ENCODE peak calls at places on chromosomes 5 and 9, in four cellular contexts. J, I, G and E are unnamed samples. For H3K9me3 and H3K4me1, the result is how much of the 10 kb centered on the place peaks cover.

GRCh38 chr9:95127249-95128176 is 190.0 kb downstream of the FANCC start:
- DNase-seq in J (peak), I (peak), G (peak), E (peak)

GRCh38 chr5:14433202-14433601 is 148.4 kb upstream of the OTULINL start:
- DNase-seq in J (no peak), I (no peak), G (no peak), E (no peak)

GRCh38 chr5:8831251-8831650 is 714.6 kb downstream of the SEMA5A start:
- DNase-seq in J (no peak), I (no peak), G (no peak), E (no peak)

GRCh38 chr9:137705443-137705863 is 86.6 kb downstream of the EHMT1 start:
- DNase-seq in J (no peak), I (no peak), G (no peak), E (no peak)

GRCh38 chr5:191036-191948 is at the start of gene LRRC14B:
- DNase-seq in J (no peak), I (peak), G (no peak), E (no peak)

GRCh38 chr9:94140791-94141790 is 56.8 kb downstream of the PTPDC1 start:
- DNase-seq in J (peak), I (no peak), G (no peak), E (no peak)

GRCh38 chr5:55081541-55081940 is 20.9 kb upstream of the GZMA start:
- DNase-seq in J (no peak), I (no peak), G (no peak), E (no peak)

GRCh38 chr9:109253637-109254284 is 67.1 kb downstream of the EPB41L4B start:
- DNase-seq in J (no peak), I (peak), G (no peak), E (peak)

GRCh38 chr5:155833282-155833681 is 493.7 kb upstream of the SGCD start:
- DNase-seq in J (no peak), I (no peak), G (no peak), E (no peak)

GRCh38 chr5:13745508-13745907 is 199.0 kb downstream of the DNAH5 start:
- DNase-seq in J (no peak), I (no peak), G (no peak), E (no peak)

GRCh38 chr5:160166069-160166972 is 47.1 kb upstream of the PWWP2A start:
- DNase-seq in J (no peak), I (no peak), G (no peak), E (no peak)

GRCh38 chr5:6261668-6262067 is 116.7 kb downstream of the MED10 start:
- DNase-seq in J (no peak), I (peak), G (no peak), E (no peak)

DNA sequence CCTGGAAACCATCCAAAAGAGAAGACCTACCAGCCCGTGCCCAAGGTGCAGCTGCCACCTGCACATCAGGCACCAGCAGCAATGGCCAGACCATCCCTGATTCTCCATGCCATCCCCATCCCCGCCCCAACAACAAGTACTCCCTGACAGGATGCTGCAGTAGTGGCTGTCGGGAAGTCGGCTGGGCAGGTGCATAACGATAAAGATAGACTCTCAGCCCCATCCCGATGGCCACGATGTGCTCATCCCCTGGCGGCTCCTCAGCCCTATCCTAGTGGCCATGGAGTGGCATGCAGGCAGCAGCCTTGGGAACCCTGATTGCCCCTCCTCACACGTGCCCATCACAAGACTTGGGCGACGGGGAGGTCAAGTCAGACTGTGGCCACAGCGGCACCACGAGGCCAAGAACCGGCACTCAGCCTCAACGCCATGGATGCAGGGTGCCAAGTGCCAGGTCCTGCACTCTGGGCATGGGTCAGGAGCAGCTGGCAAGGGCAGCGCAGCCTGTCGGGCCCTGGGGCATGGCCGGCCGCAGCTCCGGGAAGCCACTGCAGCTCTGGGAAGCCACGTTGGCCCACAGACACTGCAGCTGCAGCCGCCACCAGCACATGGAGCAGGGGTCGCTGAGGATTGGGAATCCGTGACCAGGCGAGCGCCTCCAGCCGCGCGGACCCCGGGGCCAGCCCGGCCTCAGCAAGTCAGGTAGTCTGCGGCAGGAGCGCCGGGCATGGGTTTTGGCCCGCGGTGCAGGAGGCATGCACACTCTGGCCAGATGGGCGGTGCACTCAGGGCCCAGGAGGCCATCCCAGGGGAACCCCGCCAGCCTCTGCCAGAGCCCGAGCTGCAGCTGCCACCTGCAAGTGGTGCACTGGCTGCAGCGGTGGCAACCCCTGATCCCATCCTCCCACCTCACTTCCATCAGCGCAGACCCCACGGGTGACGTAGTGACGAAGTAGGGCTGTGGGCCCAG is 368.6 kb upstream of the SPATA31A5 start:
- DNase-seq in J (no peak), I (no peak), G (no peak), E (no peak)
- H3K9me3 ChIP-seq in J (under half), I (under half), G (under half), E (under half)

GRCh38 chr9:131708613-131709002 is 31.3 kb downstream of the RAPGEF1 start:
- DNase-seq in J (no peak), I (no peak), G (no peak), E (no peak)

GRCh38 chr9:131707050-131707449 is 32.8 kb downstream of the RAPGEF1 start:
- DNase-seq in J (no peak), I (no peak), G (no peak), E (no peak)

GRCh38 chr9:131707677-131708612 is 31.9 kb downstream of the RAPGEF1 start:
- DNase-seq in J (peak), I (peak), G (no peak), E (no peak)

GRCh38 chr9:131712151-131712716 is 27.6 kb downstream of the RAPGEF1 start:
- DNase-seq in J (no peak), I (no peak), G (no peak), E (no peak)

GRCh38 chr9:131709741-131710499 is 30.0 kb downstream of the RAPGEF1 start:
- DNase-seq in J (no peak), I (no peak), G (no peak), E (no peak)
- H3K4me3 ChIP-seq in J (no peak), I (no peak), G (no peak), E (no peak)

DNA sequence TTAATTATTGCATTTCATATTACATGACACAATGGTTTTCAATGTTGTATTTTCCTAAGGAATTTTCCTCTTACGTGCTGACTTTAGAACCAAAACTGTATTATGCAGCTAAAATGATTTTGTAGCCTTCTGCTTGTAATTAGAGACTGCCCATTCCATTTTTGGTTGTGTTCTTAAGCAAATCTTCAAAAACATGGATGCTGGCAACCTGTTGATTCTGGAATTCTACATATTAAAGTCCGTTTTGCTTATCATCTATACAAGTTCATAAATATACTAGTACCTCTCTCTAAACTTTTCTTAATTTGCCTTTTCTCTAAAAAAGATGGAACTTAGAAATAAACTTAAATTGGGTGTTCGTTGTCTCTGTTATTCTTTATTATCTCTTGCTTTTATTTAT is 88.3 kb downstream of the NR3C1 start:
- DNase-seq in J (no peak), I (no peak), G (no peak), E (no peak)
- H3K4me1 ChIP-seq in J (under half), I (under half), G (half or more), E (half or more)

GRCh38 chr5:166594552-166594951 is 1696.9 kb upstream of the WWC1 start:
- DNase-seq in J (no peak), I (no peak), G (no peak), E (no peak)
- H3K9me3 ChIP-seq in J (under half), I (under half), G (under half), E (under half)

GRCh38 chr5:171387970-171388815 is 544 bp downstream of the NPM1 start:
- DNase-seq in J (peak), I (peak), G (peak), E (peak)

GRCh38 chr5:171388816-171389168 is 1.1 kb downstream of the NPM1 start:
- DNase-seq in J (no peak), I (no peak), G (no peak), E (no peak)

GRCh38 chr5:171387255-171387969 is at the start of gene NPM1:
- DNase-seq in J (peak), I (peak), G (peak), E (peak)

GRCh38 chr5:171386861-171387254 is 791 bp upstream of the NPM1 start:
- DNase-seq in J (no peak), I (no peak), G (no peak), E (no peak)

GRCh38 chr5:171386006-171386671 is 1.5 kb upstream of the NPM1 start:
- DNase-seq in J (no peak), I (no peak), G (no peak), E (no peak)
- H3K4me3 ChIP-seq in J (no peak), I (no peak), G (no peak), E (no peak)

DNA sequence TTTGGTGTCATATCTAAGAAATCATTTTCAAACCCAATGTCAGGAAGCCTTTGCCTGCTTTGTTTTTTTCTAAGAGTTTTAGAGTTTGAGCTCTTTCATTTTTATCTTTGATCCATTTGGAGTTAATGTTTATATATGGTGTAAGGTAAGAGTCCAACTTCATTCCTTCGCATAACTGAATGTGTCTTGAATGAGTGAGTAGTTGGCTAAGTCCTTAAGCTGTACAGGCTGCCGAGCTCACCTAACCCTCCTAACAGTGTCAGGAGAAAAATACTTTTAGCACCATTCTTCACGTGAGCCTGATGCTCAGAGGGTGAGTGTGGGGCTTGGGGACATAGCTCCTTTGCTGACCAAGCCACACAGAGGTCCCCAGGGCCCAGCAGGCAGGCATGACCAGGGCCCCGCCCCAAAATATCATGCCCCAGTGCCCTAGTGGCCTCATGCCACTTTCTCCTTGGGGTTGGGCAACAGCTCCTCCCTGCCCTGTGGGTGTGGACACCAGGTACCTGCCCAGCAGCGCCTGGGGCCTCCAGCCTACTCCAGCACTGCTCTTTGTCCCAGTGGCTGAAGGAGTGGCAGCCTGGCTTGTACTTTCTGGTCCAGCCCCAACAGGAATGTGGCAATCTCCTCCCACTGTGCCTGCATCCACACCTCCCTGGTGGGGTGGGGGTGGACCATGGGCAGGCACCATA is 17.2 kb downstream of the PPARGC1B start:
- DNase-seq in J (no peak), I (no peak), G (no peak), E (no peak)
- H3K4me1 ChIP-seq in J (under half), I (under half), G (under half), E (under half)

DNA sequence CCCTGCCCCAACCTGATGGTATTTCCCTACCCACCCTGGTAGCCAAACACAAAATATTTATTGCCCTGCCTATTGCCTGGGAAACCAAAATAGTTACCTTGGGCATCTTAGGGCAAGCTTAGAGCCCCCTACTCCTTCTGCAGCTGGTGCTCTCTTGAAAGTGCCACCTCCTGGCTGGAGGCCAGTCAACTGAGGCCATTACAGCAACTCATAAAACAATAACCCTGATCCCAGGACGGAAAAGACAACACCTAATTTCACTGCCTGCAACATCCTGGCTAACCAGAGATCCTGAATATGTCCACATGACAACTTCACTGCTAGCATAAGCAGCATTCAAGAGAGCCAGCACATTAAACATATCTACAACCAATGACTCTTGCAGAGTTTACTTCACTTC is 38.7 kb downstream of the MTAP start:
- DNase-seq in J (no peak), I (no peak), G (no peak), E (no peak)
- H3K9me3 ChIP-seq in J (under half), I (under half), G (under half), E (under half)

GRCh38 chr5:151345187-151345807 is 2.1 kb downstream of the SLC36A2 start:
- DNase-seq in J (no peak), I (no peak), G (no peak), E (no peak)

GRCh38 chr5:151344088-151344487 is 3.3 kb downstream of the SLC36A2 start:
- DNase-seq in J (no peak), I (no peak), G (no peak), E (no peak)

GRCh38 chr5:151348789-151349188 is 1.4 kb upstream of the SLC36A2 start:
- DNase-seq in J (no peak), I (no peak), G (no peak), E (no peak)

GRCh38 chr5:151347364-151347763 is at the start of gene SLC36A2:
- DNase-seq in J (no peak), I (no peak), G (no peak), E (no peak)

DNA sequence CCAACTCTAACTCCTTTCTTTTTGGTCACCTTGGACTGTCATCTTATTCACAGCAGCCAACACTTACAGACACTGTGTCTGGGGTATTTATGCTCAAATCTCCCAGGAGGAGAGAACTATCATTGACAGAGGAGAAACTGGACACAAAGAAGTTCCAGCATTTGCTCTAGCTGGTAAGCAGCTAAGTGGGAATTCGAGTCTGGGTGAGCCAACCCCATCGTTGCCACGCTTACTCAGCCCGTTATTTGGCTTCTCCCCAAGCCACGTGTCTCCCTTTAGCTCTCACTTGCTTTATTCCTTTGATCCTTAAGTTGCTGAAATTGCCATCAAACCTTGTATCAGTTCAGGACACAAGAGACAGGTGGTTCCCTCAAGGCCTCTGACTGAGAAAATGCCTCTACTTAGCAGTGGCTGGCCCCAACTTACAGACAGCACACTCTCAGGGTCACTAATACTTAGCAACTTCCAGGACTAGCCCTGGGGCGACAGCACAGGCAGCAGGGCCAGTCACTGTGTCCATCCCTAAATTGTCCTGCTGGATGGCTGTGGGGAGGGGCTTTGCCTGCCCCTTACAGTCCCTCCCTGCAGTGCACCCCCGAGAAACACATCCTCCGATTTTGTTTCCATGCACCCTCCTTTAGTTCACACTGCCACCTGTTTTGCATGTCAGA is 1.4 kb downstream of the SLC36A2 start:
- DNase-seq in J (peak), I (no peak), G (no peak), E (no peak)
- H3K4me3 ChIP-seq in J (no peak), I (no peak), G (no peak), E (no peak)